ENCODE peak calls at places on chromosomes 7 and 10, in five cellular contexts. G is left cardiac atrium, S is stomach, M is GM23338, J is HuH-7.5. B is an unnamed sample.

GRCh38 chr10:3036155-3036554 is 31.2 kb upstream of the PFKP start:
- DNase-seq in S (no peak), J (no peak), G (no peak), M (no peak), B (no peak)

GRCh38 chr10:74557098-74557497 is 269.3 kb upstream of the KAT6B start:
- DNase-seq in M (no peak), S (no peak), J (no peak), G (no peak), B (no peak)

GRCh38 chr7:1392556-1392955 is 66.7 kb downstream of the MICALL2 start:
- DNase-seq in M (no peak), G (no peak), J (no peak), S (no peak), B (peak; percentile 40)

GRCh38 chr7:149422065-149422913 is 38.6 kb downstream of the ZNF777 start:
- DNase-seq in J (peak; percentile 94), M (peak; percentile 94), G (peak; percentile 65), S (peak; percentile 74), B (peak; percentile 99)

GRCh38 chr10:126423779-126424491 is 35.7 kb upstream of the ADAM12 start:
- DNase-seq in S (no peak), M (no peak), J (no peak), G (no peak), B (no peak)

GRCh38 chr7:123242467-123243097 is 42.8 kb upstream of the SLC13A1 start:
- DNase-seq in G (no peak), S (no peak), J (no peak), M (no peak), B (no peak)

GRCh38 chr10:61460835-61461234 is 7.7 kb upstream of the TMEM26 start:
- DNase-seq in G (no peak), J (no peak), M (no peak), S (no peak), B (no peak)

GRCh38 chr7:47327698-47328391 is 254.1 kb downstream of the TNS3 start:
- DNase-seq in M (peak; percentile 92), S (peak; percentile 85), J (no peak), G (peak; percentile 90), B (peak; percentile 92)

GRCh38 chr7:50812847-50813475 is 30.3 kb upstream of the GRB10 start:
- DNase-seq in J (peak; percentile 43), S (peak; percentile 86), M (peak; percentile 13), G (peak; percentile 88), B (no peak)

GRCh38 chr10:80416401-80417098 is 8.2 kb downstream of the PRXL2A start:
- DNase-seq in M (no peak), G (peak; percentile 66), J (no peak), S (peak; percentile 34), B (peak; percentile 41)

GRCh38 chr7:57425969-57426628 is 23.9 kb upstream of the ZNF716 start:
- DNase-seq in M (no peak), G (no peak), S (no peak), J (no peak), B (peak; percentile 10)

GRCh38 chr10:60575105-60575504 is 185.4 kb upstream of the ANK3 start:
- DNase-seq in G (no peak), J (no peak), S (no peak), M (no peak), B (no peak)

GRCh38 chr7:11817111-11817710 is 14.8 kb downstream of the THSD7A start:
- DNase-seq in J (no peak), M (peak; percentile 37), G (no peak), S (no peak), B (peak; percentile 10)

GRCh38 chr10:86365346-86366032 is 1.1 kb downstream of the GRID1 start:
- DNase-seq in S (no peak), M (peak; percentile 33), J (no peak), G (no peak), B (peak; percentile 76)

GRCh38 chr7:24881622-24882021 is 98.4 kb downstream of the OSBPL3 start:
- DNase-seq in G (no peak), M (peak; percentile 57), J (no peak), S (no peak), B (no peak)

GRCh38 chr7:2510909-2511768 is 8.4 kb upstream of the LFNG start:
- DNase-seq in M (no peak), G (peak; percentile 77), S (peak; percentile 69), J (peak; percentile 98), B (peak; percentile 84)

GRCh38 chr7:85765698-85766298 is 578.9 kb upstream of the SEMA3D start:
- DNase-seq in S (no peak), M (peak; percentile 33), J (no peak), G (no peak), B (no peak)

GRCh38 chr10:44651834-44652233 is 259.3 kb upstream of the TMEM72 start:
- DNase-seq in M (no peak), G (no peak), J (no peak), S (no peak), B (no peak)

GRCh38 chr7:91915401-91916067 is 25.1 kb upstream of the AKAP9 start:
- DNase-seq in J (no peak), G (no peak), S (no peak), M (no peak), B (no peak)

GRCh38 chr10:114337510-114338462 is 66.5 kb downstream of the AFAP1L2 start:
- DNase-seq in M (peak; percentile 73), S (no peak), G (no peak), J (no peak), B (peak; percentile 83)

GRCh38 chr7:148940702-148941597 is 56.9 kb upstream of the EZH2 start:
- DNase-seq in S (peak; percentile 80), M (peak; percentile 65), J (peak; percentile 61), G (peak; percentile 91), B (peak; percentile 73)

GRCh38 chr10:8187171-8187666 is 132.7 kb downstream of the GATA3 start:
- DNase-seq in S (no peak), G (no peak), M (no peak), J (no peak), B (no peak)

GRCh38 chr10:31242902-31243301 is 76.1 kb upstream of the ZEB1 start:
- DNase-seq in S (no peak), G (peak; percentile 28), J (no peak), M (no peak), B (no peak)

GRCh38 chr10:70693619-70694286 is 21.4 kb downstream of the ADAMTS14 start:
- DNase-seq in M (no peak), J (no peak), S (no peak), G (peak; percentile 48), B (no peak)

GRCh38 chr10:79052311-79053080 is 16.3 kb upstream of the ZMIZ1 start:
- DNase-seq in M (peak; percentile 76), S (peak; percentile 47), J (no peak), G (peak; percentile 8), B (peak; percentile 88)

GRCh38 chr10:101601541-101601940 is 13.4 kb downstream of the DPCD start:
- DNase-seq in J (no peak), G (no peak), M (no peak), S (no peak), B (no peak)

GRCh38 chr7:106518239-106518638 is 142.7 kb downstream of the CCDC71L start:
- DNase-seq in G (no peak), M (no peak), J (no peak), S (no peak), B (no peak)

GRCh38 chr10:89793649-89794254 is 92.4 kb downstream of the KIF20B start:
- DNase-seq in G (no peak), J (peak; percentile 31), S (no peak), M (peak; percentile 86), B (peak; percentile 17)

GRCh38 chr10:60414877-60415585 is 25.4 kb upstream of the ANK3 start:
- DNase-seq in J (peak; percentile 4), G (no peak), S (no peak), M (peak; percentile 48), B (no peak)

GRCh38 chr7:55731931-55732330 is 130.6 kb downstream of the SEPTIN14 start:
- DNase-seq in M (no peak), G (no peak), S (no peak), J (no peak), B (no peak)

GRCh38 chr10:86225098-86225782 is 141.4 kb downstream of the GRID1 start:
- DNase-seq in M (no peak), S (no peak), G (no peak), J (no peak), B (no peak)

GRCh38 chr7:1531263-1531978 is 919 bp downstream of the MAFK start:
- DNase-seq in M (no peak), J (peak; percentile 74), S (peak; percentile 42), G (peak; percentile 56), B (peak; percentile 82)

GRCh38 chr7:22447759-22448158 is 52.2 kb downstream of the STEAP1B start:
- DNase-seq in M (no peak), S (no peak), J (no peak), G (no peak), B (no peak)

GRCh38 chr10:131885391-131886165 is 15.2 kb upstream of the PPP2R2D start:
- DNase-seq in S (peak; percentile 84), M (peak; percentile 89), J (peak; percentile 68), G (peak; percentile 79), B (peak; percentile 96)

GRCh38 chr10:61993676-61994401 is 92.3 kb downstream of the ARID5B start:
- DNase-seq in G (no peak), J (no peak), S (no peak), M (no peak), B (no peak)

GRCh38 chr10:102627446-102628293 is 16.6 kb upstream of the TRIM8 start:
- DNase-seq in M (peak; percentile 89), J (peak; percentile 51), S (no peak), G (peak; percentile 62), B (peak; percentile 90)